ENCODE peak calls at places on chromosomes 13 and 19, in four cellular contexts. N, H, B and K are unnamed samples.

GRCh38 chr13:39254606-39255005 is 216.3 kb downstream of the NHLRC3 start:
- DNase-seq in N (no peak), B (no peak), H (no peak), K (peak; percentile 8)

GRCh38 chr13:98429977-98430785 is 146.7 kb downstream of the STK24 start:
- DNase-seq in N (no peak), H (no peak), B (no peak), K (no peak)

GRCh38 chr13:30607908-30608307 is 9.8 kb upstream of the USPL1 start:
- DNase-seq in H (no peak), N (peak; percentile 85), B (no peak), K (no peak)

GRCh38 chr19:23554548-23554947 is 132.5 kb downstream of the ZNF675 start:
- DNase-seq in B (no peak), H (no peak), N (no peak), K (no peak)

GRCh38 chr13:43284162-43284561 is 260.8 kb downstream of the DNAJC15 start:
- DNase-seq in H (no peak), N (no peak), B (no peak), K (no peak)

GRCh38 chr13:101424381-101425155 is 8.3 kb upstream of the NALCN start:
- DNase-seq in H (no peak), N (no peak), B (no peak), K (no peak)

GRCh38 chr19:30564551-30565011 is 192.4 kb downstream of the ZNF536 start:
- DNase-seq in B (no peak), N (no peak), H (no peak), K (peak; percentile 55)

GRCh38 chr13:110485604-110486003 is 75.9 kb downstream of the RAB20 start:
- DNase-seq in B (no peak), N (no peak), H (no peak), K (peak; percentile 98)

GRCh38 chr13:113978741-113979481 is 5.0 kb upstream of the C13orf46 start:
- DNase-seq in H (no peak), N (no peak), B (no peak), K (no peak)

GRCh38 chr13:97849305-97849704 is 104.2 kb upstream of the IPO5 start:
- DNase-seq in B (peak; percentile 17), H (peak; percentile 15), N (peak; percentile 8), K (peak; percentile 73)

GRCh38 chr19:51511353-51511752 is 9.8 kb upstream of the SIGLEC12 start:
- DNase-seq in B (peak; percentile 56), N (no peak), H (peak; percentile 27), K (peak; percentile 85)

GRCh38 chr13:28415994-28416411 is 78.9 kb downstream of the FLT1 start:
- DNase-seq in B (no peak), N (no peak), H (no peak), K (no peak)

GRCh38 chr13:50334944-50335343 is 319.7 kb downstream of the KCNRG start:
- DNase-seq in B (peak; percentile 23), H (no peak), N (no peak), K (no peak)

GRCh38 chr19:18654469-18654868 is 17.6 kb downstream of the KLHL26 start:
- DNase-seq in N (no peak), B (no peak), H (no peak), K (no peak)

GRCh38 chr19:18657590-18658365 is 20.9 kb downstream of the KLHL26 start:
- DNase-seq in B (peak; percentile 70), H (peak; percentile 76), N (no peak), K (peak; percentile 78)

GRCh38 chr19:18653853-18654252 is 17.0 kb downstream of the KLHL26 start:
- DNase-seq in H (no peak), B (no peak), N (no peak), K (no peak)

GRCh38 chr19:18656337-18657086 is 19.7 kb downstream of the KLHL26 start:
- DNase-seq in B (no peak), N (no peak), H (no peak), K (no peak)

DNA sequence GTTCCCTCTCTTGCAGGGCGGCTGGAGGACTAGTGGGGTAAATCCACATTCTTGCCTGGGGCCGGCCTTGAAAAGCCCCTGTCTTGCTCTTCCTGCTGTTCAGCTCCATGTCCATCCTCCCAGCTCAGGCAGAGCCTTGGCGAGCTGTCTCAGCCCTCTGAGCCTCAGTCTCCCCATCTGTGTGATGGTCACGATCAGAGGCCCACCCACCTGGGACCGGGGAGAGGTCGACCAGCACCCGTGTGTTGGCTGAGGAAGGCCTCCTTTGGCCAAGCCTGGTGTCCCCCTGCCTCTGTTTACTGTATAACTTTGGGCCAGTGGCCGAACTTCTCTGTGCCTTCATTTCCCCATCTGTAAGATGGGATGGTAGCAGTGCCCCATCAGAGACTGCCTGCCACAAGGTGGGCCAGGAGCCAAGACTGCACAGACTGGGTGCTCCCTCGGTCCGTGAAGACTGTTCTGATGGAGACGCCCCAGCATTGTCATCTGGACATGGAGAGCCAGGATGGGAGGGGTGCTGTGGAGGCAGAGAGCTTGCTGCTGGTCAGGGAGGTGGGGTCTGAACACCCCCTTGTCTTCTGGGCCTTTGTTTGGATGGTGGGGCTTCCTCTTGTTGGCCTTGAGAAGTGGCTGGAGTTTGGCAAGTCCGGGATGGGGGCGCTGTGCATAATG is 18.5 kb downstream of the KLHL26 start:
- DNase-seq in N (no peak), B (no peak), H (no peak), K (no peak)
- TF ChIP-seq POLR2AphosphoS5 in N (no peak), B (no peak), H (no peak), K (no peak)

GRCh38 chr13:81473366-81473899 is 1132.5 kb upstream of the SPRY2 start:
- DNase-seq in N (no peak), H (no peak), B (no peak), K (no peak)
- H2AFZ ChIP-seq in N (no peak overlapping the region), H (no peak overlapping the region), B (no peak overlapping the region), K (peak overlapping the region; percentile 18)

GRCh38 chr19:2061093-2061935 is 10.3 kb upstream of the MKNK2 start:
- DNase-seq in H (peak; percentile 99), B (peak; percentile 97), N (peak; percentile 86), K (peak; percentile 100)

GRCh38 chr19:2063824-2064223 is 12.8 kb upstream of the MKNK2 start:
- DNase-seq in N (no peak), B (no peak), H (no peak), K (no peak)

GRCh38 chr19:2062770-2063169 is 11.7 kb upstream of the MKNK2 start:
- DNase-seq in N (no peak), B (no peak), H (no peak), K (no peak)

GRCh38 chr19:2064395-2064787 is 13.3 kb upstream of the MKNK2 start:
- DNase-seq in B (no peak), H (no peak), N (no peak), K (no peak)

DNA sequence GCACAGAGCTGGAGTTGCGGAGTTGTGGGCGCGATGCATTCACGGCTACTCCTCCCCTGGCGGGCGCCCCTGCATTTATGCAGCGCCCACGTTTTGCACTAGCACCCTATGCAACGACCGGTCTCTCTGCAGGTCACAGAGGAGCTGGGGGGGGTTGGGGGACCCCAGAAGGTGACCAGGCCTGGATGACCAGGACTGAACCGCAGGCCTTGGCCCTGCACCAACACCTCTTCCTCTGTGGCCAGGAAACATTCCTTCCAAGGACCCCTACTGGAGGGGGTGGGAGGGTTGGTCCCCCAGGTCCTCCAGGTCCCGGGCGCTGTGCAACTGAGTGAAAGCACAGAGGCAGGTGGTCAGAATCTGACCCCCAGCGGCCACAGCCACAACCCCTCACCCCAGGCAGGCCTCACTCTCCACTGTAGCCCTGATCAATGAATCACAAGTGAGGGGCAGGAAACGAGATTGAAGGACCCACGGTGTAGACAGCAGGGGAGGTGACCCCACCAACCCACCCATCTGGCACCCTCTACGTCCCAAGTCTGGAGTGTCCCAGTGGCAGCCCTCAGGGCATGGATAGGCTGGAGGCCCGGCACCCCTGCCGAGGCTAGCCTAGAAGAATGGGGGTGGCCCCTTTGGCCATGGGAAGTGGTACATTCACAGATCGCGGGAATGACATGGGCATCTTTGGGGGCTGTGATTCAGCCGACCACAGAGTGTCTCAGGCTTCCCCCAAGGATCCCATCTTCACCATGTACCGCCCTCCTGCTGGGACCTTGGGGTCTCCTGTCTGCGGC is 11.1 kb upstream of the MKNK2 start:
- DNase-seq in B (no peak), N (no peak), H (no peak), K (peak; percentile 63)
- TF ChIP-seq POLR2AphosphoS5 in B (no peak), N (peak; percentile 15), H (no peak), K (no peak)

GRCh38 chr19:21022996-21023395 is 2.5 kb downstream of the ZNF430 start:
- DNase-seq in H (no peak), B (no peak), N (no peak), K (no peak)

GRCh38 chr19:21020298-21021227 is at the start of gene ZNF430:
- DNase-seq in H (peak; percentile 87), B (peak; percentile 87), N (peak; percentile 94), K (peak; percentile 100)

GRCh38 chr19:21028969-21029268 is 8.5 kb downstream of the ZNF430 start:
- DNase-seq in B (no peak), N (no peak), H (no peak), K (no peak)

GRCh38 chr19:21023901-21024300 is 3.4 kb downstream of the ZNF430 start:
- DNase-seq in N (no peak), H (no peak), B (no peak), K (no peak)
- H2AFZ ChIP-seq in N (no peak overlapping the region), H (no peak overlapping the region), B (no peak overlapping the region), K (no peak overlapping the region)

GRCh38 chr13:66312312-66313087 is 917.6 kb downstream of the PCDH9 start:
- DNase-seq in H (no peak), N (no peak), B (no peak), K (no peak)
- TF ChIP-seq POLR2AphosphoS5 in H (no peak), N (no peak), B (no peak), K (no peak)

DNA sequence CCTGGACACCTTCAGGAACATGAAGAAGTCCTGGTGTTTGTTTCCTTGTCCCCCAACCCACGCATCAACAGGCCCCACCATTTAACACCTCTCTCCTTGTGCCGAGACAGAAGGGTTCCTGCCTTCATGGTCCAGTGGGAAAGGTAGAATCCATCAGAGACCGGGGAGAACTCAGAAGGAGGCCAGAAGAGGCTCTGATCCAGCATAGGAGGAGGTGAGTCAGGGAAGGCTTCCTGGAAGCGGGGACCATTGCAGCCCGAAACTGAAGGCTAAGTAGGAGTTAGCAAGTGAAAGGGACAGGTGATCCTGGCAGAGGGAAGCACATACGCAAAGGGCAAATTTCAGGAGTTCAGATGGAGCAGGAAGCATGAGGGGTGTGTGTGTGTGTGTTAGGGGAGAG is 484 bp downstream of the ICAM3 start:
- DNase-seq in H (no peak), B (no peak), N (no peak), K (no peak)
- H2AFZ ChIP-seq in H (no peak overlapping the region), B (no peak overlapping the region), N (peak overlapping the region; percentile 81), K (peak overlapping the region; percentile 81)